ENCODE peak calls at places on chromosomes 12 and 14, in five cellular contexts. B is LHCN-M2, I is brain microvascular endothelial cell, T is right cardiac atrium, Q is hippocampal formation. K is an unnamed sample.

GRCh38 chr12:3295648-3296408 is 195.2 kb upstream of the PRMT8 start:
- DNase-seq in Q (no peak), B (no peak), T (peak), I (no peak), K (peak)

GRCh38 chr12:89160716-89161123 is 191.6 kb downstream of the DUSP6 start:
- DNase-seq in I (peak), T (peak), B (peak), Q (no peak), K (no peak)

GRCh38 chr12:49198431-49199155 is 9.7 kb upstream of the TUBA1A start:
- DNase-seq in T (no peak), B (peak), Q (peak), I (peak), K (peak)

GRCh38 chr14:39430762-39431415 is 1.3 kb downstream of the FBXO33 start:
- DNase-seq in B (no peak), Q (no peak), I (peak), T (no peak), K (no peak)

GRCh38 chr14:20413785-20414117 is 450 bp upstream of the TEP1 start:
- DNase-seq in B (no peak), Q (no peak), I (no peak), T (no peak), K (no peak)

GRCh38 chr12:132178801-132179401 is 34.6 kb downstream of the NOC4L start:
- DNase-seq in T (no peak), B (no peak), I (no peak), Q (no peak), K (no peak)

GRCh38 chr14:85594217-85594616 is 64.3 kb downstream of the FLRT2 start:
- DNase-seq in I (no peak), B (no peak), Q (no peak), T (no peak), K (no peak)

GRCh38 chr12:111685322-111685810 is 390 bp downstream of the BRAP start:
- DNase-seq in B (peak), T (no peak), Q (no peak), I (no peak), K (no peak)

GRCh38 chr12:49288412-49288853 is 6.5 kb upstream of the PRPH start:
- DNase-seq in Q (peak), I (peak), B (peak), T (no peak), K (no peak)

GRCh38 chr14:50941151-50941550 is 3.1 kb downstream of the PYGL start:
- DNase-seq in Q (no peak), T (no peak), I (no peak), B (peak), K (no peak)

GRCh38 chr12:85076688-85077430 is 40.7 kb downstream of the LRRIQ1 start:
- DNase-seq in T (no peak), I (peak), Q (peak), B (peak), K (peak)

GRCh38 chr12:11228268-11228879 is 41.1 kb downstream of the PRB3 start:
- DNase-seq in B (peak), Q (no peak), T (no peak), I (peak), K (peak)

GRCh38 chr14:57845802-57846531 is 19.9 kb downstream of the SLC35F4 start:
- DNase-seq in Q (no peak), B (no peak), I (no peak), T (no peak), K (peak)

GRCh38 chr12:104182144-104182543 is 33.4 kb upstream of the TXNRD1 start:
- DNase-seq in B (peak), Q (no peak), I (peak), T (peak), K (peak)

GRCh38 chr12:101634724-101635123 is 40.0 kb downstream of the MYBPC1 start:
- DNase-seq in I (no peak), T (no peak), B (no peak), Q (no peak), K (no peak)

GRCh38 chr12:57909611-57910010 is 31.8 kb upstream of the ATP23 start:
- DNase-seq in Q (no peak), I (no peak), T (no peak), B (no peak), K (no peak)

GRCh38 chr12:10362828-10363664 is 26.8 kb downstream of the KLRK1 start:
- DNase-seq in T (no peak), B (peak), I (no peak), Q (no peak), K (no peak)

GRCh38 chr14:105502446-105503295 is 11.6 kb downstream of the TEDC1 start:
- DNase-seq in T (no peak), I (no peak), B (no peak), Q (no peak), K (no peak)

K was measured in HFF-Myc.